ENCODE peak calls at places on chromosomes 4 and X, in four cellular contexts. One of them, this sample, is unnamed.
A peak's percentile ranks its signal among the peaks of the same experiment; 100 is the strongest.

GRCh38 chrX:3263681-3264126 is 82.7 kb downstream of the MXRA5 start:
- DNase-seq in tibial artery: no peak
- DNase-seq in GM12865: no peak
- DNase-seq in keratinocyte: no peak
- DNase-seq in this sample: no peak

GRCh38 chrX:36422368-36422767 is 502.8 kb downstream of the CFAP47 start:
- DNase-seq in tibial artery: no peak
- DNase-seq in GM12865: no peak
- DNase-seq in keratinocyte: no peak
- DNase-seq in this sample: no peak

GRCh38 chrX:53449632-53450031 is 15.5 kb upstream of the HSD17B10 start:
- DNase-seq in tibial artery: no peak
- DNase-seq in GM12865: no peak
- DNase-seq in keratinocyte: no peak
- DNase-seq in this sample: no peak

GRCh38 chrX:15956684-15957083 is 102.1 kb upstream of the AP1S2 start:
- DNase-seq in tibial artery: no peak
- DNase-seq in GM12865: no peak
- DNase-seq in keratinocyte: no peak
- DNase-seq in this sample: no peak

GRCh38 chr4:95506264-95506663 is 42.5 kb downstream of the UNC5C start:
- DNase-seq in tibial artery: no peak
- DNase-seq in GM12865: no peak
- DNase-seq in keratinocyte: peak; percentile 25
- DNase-seq in this sample: no peak

GRCh38 chrX:15816886-15817285 is 26.6 kb downstream of the ZRSR2 start:
- DNase-seq in tibial artery: no peak
- DNase-seq in GM12865: peak; percentile 28
- DNase-seq in keratinocyte: no peak
- DNase-seq in this sample: no peak

GRCh38 chr4:38062088-38062893 is 102.1 kb downstream of the PTTG2 start:
- DNase-seq in tibial artery: peak; percentile 81
- DNase-seq in GM12865: peak; percentile 79
- DNase-seq in keratinocyte: no peak
- DNase-seq in this sample: no peak

GRCh38 chr4:37781134-37781455 is 45.4 kb upstream of the PGM2 start:
- DNase-seq in tibial artery: no peak
- DNase-seq in GM12865: no peak
- DNase-seq in keratinocyte: no peak
- DNase-seq in this sample: no peak

GRCh38 chrX:3426552-3426951 is 80.1 kb upstream of the MXRA5 start:
- DNase-seq in tibial artery: no peak
- DNase-seq in GM12865: no peak
- DNase-seq in keratinocyte: no peak
- DNase-seq in this sample: no peak

GRCh38 chr4:148311493-148311892 is 130.7 kb downstream of the NR3C2 start:
- DNase-seq in tibial artery: no peak
- DNase-seq in GM12865: no peak
- DNase-seq in keratinocyte: no peak
- DNase-seq in this sample: no peak

GRCh38 chr4:10582059-10582686 is 102.4 kb downstream of the CLNK start:
- DNase-seq in tibial artery: no peak
- DNase-seq in GM12865: peak; percentile 50
- DNase-seq in keratinocyte: no peak
- DNase-seq in this sample: no peak

GRCh38 chr4:41912546-41912945 is 22.7 kb upstream of the TMEM33 start:
- DNase-seq in tibial artery: no peak
- DNase-seq in GM12865: no peak
- DNase-seq in keratinocyte: no peak
- DNase-seq in this sample: no peak

GRCh38 chr4:69518102-69518501 is 22.4 kb upstream of the UGT2B4 start:
- DNase-seq in tibial artery: no peak
- DNase-seq in GM12865: no peak
- DNase-seq in keratinocyte: no peak
- DNase-seq in this sample: peak; percentile 16

GRCh38 chrX:133495464-133496391 is 80.4 kb upstream of the GPC4 start:
- DNase-seq in tibial artery: peak; percentile 73
- DNase-seq in GM12865: no peak
- DNase-seq in keratinocyte: no peak
- DNase-seq in this sample: peak; percentile 15

GRCh38 chrX:40155617-40156471 is 58.1 kb upstream of the BCOR start:
- DNase-seq in tibial artery: no peak
- DNase-seq in GM12865: no peak
- DNase-seq in keratinocyte: no peak
- DNase-seq in this sample: no peak

GRCh38 chr4:123892997-123893745 is 496.6 kb downstream of the SPRY1 start:
- DNase-seq in tibial artery: no peak
- DNase-seq in GM12865: no peak
- DNase-seq in keratinocyte: no peak
- DNase-seq in this sample: no peak

GRCh38 chr4:17322514-17322913 is 189.4 kb downstream of the QDPR start:
- DNase-seq in tibial artery: no peak
- DNase-seq in GM12865: peak; percentile 20
- DNase-seq in keratinocyte: no peak
- DNase-seq in this sample: no peak

GRCh38 chr4:87180767-87181166 is 39.7 kb downstream of the KLHL8 start:
- DNase-seq in tibial artery: no peak
- DNase-seq in GM12865: no peak
- DNase-seq in keratinocyte: no peak
- DNase-seq in this sample: no peak

GRCh38 chr4:75668596-75668995 is 4.6 kb downstream of the G3BP2 start:
- DNase-seq in tibial artery: no peak
- DNase-seq in GM12865: no peak
- DNase-seq in keratinocyte: no peak
- DNase-seq in this sample: no peak

GRCh38 chr4:55398966-55399365 is 3.2 kb downstream of the TMEM165 start:
- DNase-seq in tibial artery: no peak
- DNase-seq in GM12865: no peak
- DNase-seq in keratinocyte: no peak
- DNase-seq in this sample: no peak

GRCh38 chr4:159410076-159410777 is 307.3 kb downstream of the RAPGEF2 start:
- DNase-seq in tibial artery: no peak
- DNase-seq in GM12865: peak; percentile 25
- DNase-seq in keratinocyte: no peak
- DNase-seq in this sample: no peak

GRCh38 chr4:93334003-93334402 is 494.6 kb upstream of the ATOH1 start:
- DNase-seq in tibial artery: no peak
- DNase-seq in GM12865: peak; percentile 48
- DNase-seq in keratinocyte: no peak
- DNase-seq in this sample: no peak

GRCh38 chr4:24659241-24659961 is 75.0 kb upstream of the DHX15 start:
- DNase-seq in tibial artery: no peak
- DNase-seq in GM12865: no peak
- DNase-seq in keratinocyte: no peak
- DNase-seq in this sample: no peak

GRCh38 chrX:114127411-114128025 is 456.4 kb upstream of the HTR2C start:
- DNase-seq in tibial artery: no peak
- DNase-seq in GM12865: no peak
- DNase-seq in keratinocyte: no peak
- DNase-seq in this sample: no peak

GRCh38 chr4:3495341-3495975 is 32.4 kb downstream of the DOK7 start:
- DNase-seq in tibial artery: no peak
- DNase-seq in GM12865: no peak
- DNase-seq in keratinocyte: no peak
- DNase-seq in this sample: no peak

GRCh38 chr4:177356191-177356590 is 46.5 kb downstream of the NEIL3 start:
- DNase-seq in tibial artery: no peak
- DNase-seq in GM12865: no peak
- DNase-seq in keratinocyte: no peak
- DNase-seq in this sample: no peak
- TF ChIP-seq CTCF in tibial artery: no peak
- TF ChIP-seq CTCF in GM12865: no peak
- TF ChIP-seq CTCF in keratinocyte: no peak
- TF ChIP-seq CTCF in this sample: no peak

GRCh38 chr4:139015269-139015947 is at the start of gene NOCT:
- DNase-seq in tibial artery: peak; percentile 92
- DNase-seq in GM12865: peak; percentile 98
- DNase-seq in keratinocyte: no peak
- DNase-seq in this sample: no peak

GRCh38 chr4:139015948-139016451 is 419 bp downstream of the NOCT start:
- DNase-seq in tibial artery: no peak
- DNase-seq in GM12865: peak; percentile 73
- DNase-seq in keratinocyte: no peak
- DNase-seq in this sample: no peak

GRCh38 chr4:139018501-139018900 is 2.9 kb downstream of the NOCT start:
- DNase-seq in tibial artery: no peak
- DNase-seq in GM12865: no peak
- DNase-seq in keratinocyte: no peak
- DNase-seq in this sample: no peak

GRCh38 chr4:139018971-139019758 is 3.6 kb downstream of the NOCT start:
- DNase-seq in tibial artery: no peak
- DNase-seq in GM12865: no peak
- DNase-seq in keratinocyte: no peak
- DNase-seq in this sample: no peak

DNA sequence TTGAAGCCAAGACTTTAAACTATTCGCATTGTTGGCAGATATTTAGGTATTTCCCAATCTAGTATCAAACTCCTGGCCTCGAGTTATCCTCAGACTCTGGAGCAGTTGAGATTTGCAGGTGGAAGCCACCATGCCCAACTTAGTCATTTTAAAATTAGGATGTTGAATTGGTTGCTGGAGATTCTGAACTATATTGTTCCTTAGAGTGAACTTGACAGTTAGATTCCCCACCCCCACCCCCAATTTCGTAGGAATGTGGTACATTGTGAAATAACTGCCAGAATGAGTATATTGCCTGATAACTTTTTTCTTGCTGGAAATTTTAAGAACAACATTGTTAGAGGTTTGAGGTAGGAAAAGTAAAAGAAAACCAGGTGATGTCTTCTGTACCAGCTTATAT is 2.3 kb downstream of the NOCT start:
- DNase-seq in tibial artery: no peak
- DNase-seq in GM12865: no peak
- DNase-seq in keratinocyte: no peak
- DNase-seq in this sample: no peak
- H3K4me3 ChIP-seq in tibial artery: no peak overlapping the region
- H3K4me3 ChIP-seq in GM12865: peak overlapping the region; percentile 25
- H3K4me3 ChIP-seq in keratinocyte: peak overlapping the region; percentile 63
- H3K4me3 ChIP-seq in this sample: peak overlapping the region; percentile 85

GRCh38 chr4:125316781-125317525 is 2.2 kb downstream of the FAT4 start:
- DNase-seq in tibial artery: peak; percentile 76
- DNase-seq in GM12865: no peak
- DNase-seq in keratinocyte: no peak
- DNase-seq in this sample: no peak

GRCh38 chr4:125314676-125315570 is at the start of gene FAT4:
- DNase-seq in tibial artery: peak; percentile 98
- DNase-seq in GM12865: peak; percentile 86
- DNase-seq in keratinocyte: no peak
- DNase-seq in this sample: peak; percentile 70

GRCh38 chr4:125313989-125314602 is 659 bp upstream of the FAT4 start:
- DNase-seq in tibial artery: no peak
- DNase-seq in GM12865: no peak
- DNase-seq in keratinocyte: no peak
- DNase-seq in this sample: no peak

GRCh38 chr4:125316391-125316780 is 1.6 kb downstream of the FAT4 start:
- DNase-seq in tibial artery: peak; percentile 75
- DNase-seq in GM12865: no peak
- DNase-seq in keratinocyte: no peak
- DNase-seq in this sample: no peak

GRCh38 chr4:125315571-125316390 is 1.0 kb downstream of the FAT4 start:
- DNase-seq in tibial artery: peak; percentile 75
- DNase-seq in GM12865: no peak
- DNase-seq in keratinocyte: no peak
- DNase-seq in this sample: no peak
- TF ChIP-seq CTCF in tibial artery: no peak
- TF ChIP-seq CTCF in GM12865: no peak
- TF ChIP-seq CTCF in keratinocyte: no peak
- TF ChIP-seq CTCF in this sample: peak; percentile 14

GRCh38 chr4:56467284-56468096 is at the start of gene SRP72:
- DNase-seq in tibial artery: peak; percentile 92
- DNase-seq in GM12865: peak; percentile 90
- DNase-seq in keratinocyte: peak; percentile 54
- DNase-seq in this sample: no peak

GRCh38 chr4:56466910-56467283 is 520 bp upstream of the SRP72 start:
- DNase-seq in tibial artery: no peak
- DNase-seq in GM12865: no peak
- DNase-seq in keratinocyte: no peak
- DNase-seq in this sample: no peak

GRCh38 chr4:56464581-56464980 is 2.8 kb upstream of the SRP72 start:
- DNase-seq in tibial artery: no peak
- DNase-seq in GM12865: no peak
- DNase-seq in keratinocyte: no peak
- DNase-seq in this sample: no peak

GRCh38 chr4:56463711-56464110 is 3.7 kb upstream of the SRP72 start:
- DNase-seq in tibial artery: no peak
- DNase-seq in GM12865: no peak
- DNase-seq in keratinocyte: no peak
- DNase-seq in this sample: no peak

DNA sequence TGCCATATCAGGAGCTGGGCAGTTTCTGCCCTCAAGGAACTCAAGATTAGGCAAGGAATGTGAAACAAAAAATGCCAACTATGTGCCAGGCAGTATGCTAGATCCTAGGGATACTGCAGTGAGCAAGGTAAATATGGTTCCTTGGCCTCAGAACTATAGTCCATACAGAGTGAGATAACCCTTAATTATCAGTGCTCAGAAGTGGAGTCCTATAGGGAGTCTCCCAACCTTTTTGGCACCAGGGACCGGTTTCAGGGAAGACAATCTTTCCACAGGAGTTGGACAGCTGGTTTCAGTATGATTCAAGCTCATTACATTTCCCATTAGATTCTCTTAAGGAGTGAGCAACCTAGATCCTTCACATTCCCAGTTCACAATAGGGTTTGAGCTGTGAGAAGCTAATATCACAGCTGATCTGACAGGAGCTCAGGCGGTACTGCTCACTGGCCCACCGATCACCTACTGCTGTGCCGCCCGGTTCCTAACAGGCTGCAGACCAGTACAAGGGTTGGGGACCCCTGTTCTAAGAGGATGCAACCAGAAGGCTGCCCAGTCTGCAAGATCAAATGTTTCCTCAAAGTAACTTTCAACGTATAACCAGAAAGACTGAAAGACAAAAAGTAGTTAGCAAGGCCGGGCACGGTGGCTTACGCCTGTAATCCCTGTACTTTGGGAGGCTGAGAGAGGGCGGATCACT is 1.7 kb upstream of the SRP72 start:
- DNase-seq in tibial artery: no peak
- DNase-seq in GM12865: no peak
- DNase-seq in keratinocyte: no peak
- DNase-seq in this sample: no peak
- H3K4me3 ChIP-seq in tibial artery: peak overlapping the region; percentile 78
- H3K4me3 ChIP-seq in GM12865: peak overlapping the region; percentile 73
- H3K4me3 ChIP-seq in keratinocyte: peak overlapping the region; percentile 79
- H3K4me3 ChIP-seq in this sample: peak overlapping the region; percentile 97